ENCODE peak calls at places on chromosomes 1 and 21, in eight cellular contexts. One of them, this sample, is unnamed.

GRCh38 chr1:43834280-43835140 is 99.1 kb upstream of the ARTN start:
- DNase-seq in stimulated activated CD8-positive, alpha-beta memory T cell treated with anti-CD3 and anti-CD28 coated beads, Interleukin-15, amount 100 ng/mL, for 24 hours: no peak
- DNase-seq in Ammon's horn: no peak
- DNase-seq in retina: peak; percentile 6
- DNase-seq in effector CD4-positive, alpha-beta T cell: no peak
- DNase-seq in SJSA1: peak; percentile 97
- DNase-seq in left ventricle myocardium inferior: no peak
- DNase-seq in tibial artery: no peak
- DNase-seq in this sample: no peak

GRCh38 chr1:163170975-163171676 is 31.6 kb downstream of the RGS5 start:
- DNase-seq in left ventricle myocardium inferior: no peak
- DNase-seq in Ammon's horn: no peak
- DNase-seq in tibial artery: no peak
- DNase-seq in SJSA1: no peak
- DNase-seq in effector CD4-positive, alpha-beta T cell: no peak
- DNase-seq in retina: no peak
- DNase-seq in stimulated activated CD8-positive, alpha-beta memory T cell treated with anti-CD3 and anti-CD28 coated beads, Interleukin-15, amount 100 ng/mL, for 24 hours: no peak
- DNase-seq in this sample: no peak

GRCh38 chr1:15489052-15489736 is 13.3 kb downstream of the CELA2B start:
- DNase-seq in stimulated activated CD8-positive, alpha-beta memory T cell treated with anti-CD3 and anti-CD28 coated beads, Interleukin-15, amount 100 ng/mL, for 24 hours: no peak
- DNase-seq in tibial artery: no peak
- DNase-seq in Ammon's horn: peak; percentile 52
- DNase-seq in left ventricle myocardium inferior: peak; percentile 26
- DNase-seq in effector CD4-positive, alpha-beta T cell: no peak
- DNase-seq in retina: peak; percentile 51
- DNase-seq in SJSA1: no peak
- DNase-seq in this sample: no peak

GRCh38 chr21:33123396-33124120 is 53.6 kb downstream of the OLIG1 start:
- DNase-seq in Ammon's horn: no peak
- DNase-seq in stimulated activated CD8-positive, alpha-beta memory T cell treated with anti-CD3 and anti-CD28 coated beads, Interleukin-15, amount 100 ng/mL, for 24 hours: no peak
- DNase-seq in tibial artery: no peak
- DNase-seq in SJSA1: no peak
- DNase-seq in left ventricle myocardium inferior: no peak
- DNase-seq in retina: no peak
- DNase-seq in effector CD4-positive, alpha-beta T cell: no peak
- DNase-seq in this sample: no peak

GRCh38 chr1:116990612-116991151 is 10.9 kb upstream of the CD101 start:
- DNase-seq in left ventricle myocardium inferior: peak; percentile 89
- DNase-seq in Ammon's horn: peak; percentile 25
- DNase-seq in tibial artery: peak; percentile 77
- DNase-seq in stimulated activated CD8-positive, alpha-beta memory T cell treated with anti-CD3 and anti-CD28 coated beads, Interleukin-15, amount 100 ng/mL, for 24 hours: no peak
- DNase-seq in retina: no peak
- DNase-seq in SJSA1: peak; percentile 81
- DNase-seq in effector CD4-positive, alpha-beta T cell: no peak
- DNase-seq in this sample: peak; percentile 44

GRCh38 chr1:204560590-204560989 is 44.4 kb downstream of the MDM4 start:
- DNase-seq in stimulated activated CD8-positive, alpha-beta memory T cell treated with anti-CD3 and anti-CD28 coated beads, Interleukin-15, amount 100 ng/mL, for 24 hours: no peak
- DNase-seq in retina: no peak
- DNase-seq in SJSA1: peak; percentile 20
- DNase-seq in tibial artery: no peak
- DNase-seq in Ammon's horn: no peak
- DNase-seq in left ventricle myocardium inferior: no peak
- DNase-seq in effector CD4-positive, alpha-beta T cell: no peak
- DNase-seq in this sample: no peak

GRCh38 chr21:43273016-43273707 is 104.4 kb downstream of the CRYAA start:
- DNase-seq in left ventricle myocardium inferior: peak; percentile 4
- DNase-seq in Ammon's horn: no peak
- DNase-seq in SJSA1: no peak
- DNase-seq in tibial artery: no peak
- DNase-seq in stimulated activated CD8-positive, alpha-beta memory T cell treated with anti-CD3 and anti-CD28 coated beads, Interleukin-15, amount 100 ng/mL, for 24 hours: no peak
- DNase-seq in effector CD4-positive, alpha-beta T cell: no peak
- DNase-seq in retina: no peak
- DNase-seq in this sample: no peak

GRCh38 chr1:7705048-7705907 is 65.8 kb upstream of the VAMP3 start:
- DNase-seq in stimulated activated CD8-positive, alpha-beta memory T cell treated with anti-CD3 and anti-CD28 coated beads, Interleukin-15, amount 100 ng/mL, for 24 hours: no peak
- DNase-seq in Ammon's horn: peak; percentile 64
- DNase-seq in SJSA1: no peak
- DNase-seq in effector CD4-positive, alpha-beta T cell: no peak
- DNase-seq in tibial artery: no peak
- DNase-seq in retina: peak; percentile 70
- DNase-seq in left ventricle myocardium inferior: peak; percentile 57
- DNase-seq in this sample: no peak

GRCh38 chr21:46441331-46441730 is 17.4 kb upstream of the DIP2A start:
- DNase-seq in left ventricle myocardium inferior: no peak
- DNase-seq in tibial artery: no peak
- DNase-seq in stimulated activated CD8-positive, alpha-beta memory T cell treated with anti-CD3 and anti-CD28 coated beads, Interleukin-15, amount 100 ng/mL, for 24 hours: no peak
- DNase-seq in Ammon's horn: no peak
- DNase-seq in retina: no peak
- DNase-seq in SJSA1: no peak
- DNase-seq in effector CD4-positive, alpha-beta T cell: no peak
- DNase-seq in this sample: no peak

GRCh38 chr1:67162954-67163353 is 3.3 kb upstream of the IL23R start:
- DNase-seq in SJSA1: no peak
- DNase-seq in retina: no peak
- DNase-seq in effector CD4-positive, alpha-beta T cell: no peak
- DNase-seq in stimulated activated CD8-positive, alpha-beta memory T cell treated with anti-CD3 and anti-CD28 coated beads, Interleukin-15, amount 100 ng/mL, for 24 hours: no peak
- DNase-seq in left ventricle myocardium inferior: no peak
- DNase-seq in tibial artery: no peak
- DNase-seq in Ammon's horn: no peak
- DNase-seq in this sample: no peak

GRCh38 chr1:235515844-235516512 is 11.7 kb upstream of the B3GALNT2 start:
- DNase-seq in retina: no peak
- DNase-seq in effector CD4-positive, alpha-beta T cell: no peak
- DNase-seq in SJSA1: no peak
- DNase-seq in stimulated activated CD8-positive, alpha-beta memory T cell treated with anti-CD3 and anti-CD28 coated beads, Interleukin-15, amount 100 ng/mL, for 24 hours: no peak
- DNase-seq in tibial artery: no peak
- DNase-seq in Ammon's horn: no peak
- DNase-seq in left ventricle myocardium inferior: no peak
- DNase-seq in this sample: no peak

GRCh38 chr21:41241341-41241740 is 73.4 kb downstream of the BACE2 start:
- DNase-seq in tibial artery: no peak
- DNase-seq in stimulated activated CD8-positive, alpha-beta memory T cell treated with anti-CD3 and anti-CD28 coated beads, Interleukin-15, amount 100 ng/mL, for 24 hours: no peak
- DNase-seq in effector CD4-positive, alpha-beta T cell: no peak
- DNase-seq in retina: no peak
- DNase-seq in Ammon's horn: no peak
- DNase-seq in SJSA1: no peak
- DNase-seq in left ventricle myocardium inferior: no peak
- DNase-seq in this sample: no peak

GRCh38 chr1:7248828-7249227 is 463.6 kb downstream of the CAMTA1 start:
- DNase-seq in SJSA1: no peak
- DNase-seq in effector CD4-positive, alpha-beta T cell: no peak
- DNase-seq in retina: peak; percentile 26
- DNase-seq in tibial artery: no peak
- DNase-seq in left ventricle myocardium inferior: no peak
- DNase-seq in Ammon's horn: no peak
- DNase-seq in stimulated activated CD8-positive, alpha-beta memory T cell treated with anti-CD3 and anti-CD28 coated beads, Interleukin-15, amount 100 ng/mL, for 24 hours: no peak
- DNase-seq in this sample: no peak

GRCh38 chr1:174976436-174977107 is 23.2 kb upstream of the CACYBP start:
- DNase-seq in stimulated activated CD8-positive, alpha-beta memory T cell treated with anti-CD3 and anti-CD28 coated beads, Interleukin-15, amount 100 ng/mL, for 24 hours: no peak
- DNase-seq in left ventricle myocardium inferior: no peak
- DNase-seq in Ammon's horn: no peak
- DNase-seq in tibial artery: no peak
- DNase-seq in SJSA1: peak; percentile 55
- DNase-seq in effector CD4-positive, alpha-beta T cell: no peak
- DNase-seq in retina: no peak
- DNase-seq in this sample: no peak

GRCh38 chr1:215394084-215394991 is 172.8 kb upstream of the KCTD3 start:
- DNase-seq in left ventricle myocardium inferior: no peak
- DNase-seq in SJSA1: no peak
- DNase-seq in tibial artery: no peak
- DNase-seq in effector CD4-positive, alpha-beta T cell: no peak
- DNase-seq in Ammon's horn: no peak
- DNase-seq in retina: no peak
- DNase-seq in stimulated activated CD8-positive, alpha-beta memory T cell treated with anti-CD3 and anti-CD28 coated beads, Interleukin-15, amount 100 ng/mL, for 24 hours: no peak
- DNase-seq in this sample: no peak

GRCh38 chr1:25061596-25061995 is 131.5 kb upstream of the RUNX3 start:
- DNase-seq in tibial artery: no peak
- DNase-seq in effector CD4-positive, alpha-beta T cell: no peak
- DNase-seq in SJSA1: no peak
- DNase-seq in retina: no peak
- DNase-seq in stimulated activated CD8-positive, alpha-beta memory T cell treated with anti-CD3 and anti-CD28 coated beads, Interleukin-15, amount 100 ng/mL, for 24 hours: no peak
- DNase-seq in left ventricle myocardium inferior: no peak
- DNase-seq in Ammon's horn: no peak
- DNase-seq in this sample: no peak

GRCh38 chr21:45378258-45378966 is 26.6 kb upstream of the COL18A1 start:
- DNase-seq in Ammon's horn: no peak
- DNase-seq in left ventricle myocardium inferior: peak; percentile 12
- DNase-seq in tibial artery: peak; percentile 18
- DNase-seq in SJSA1: peak; percentile 98
- DNase-seq in retina: no peak
- DNase-seq in stimulated activated CD8-positive, alpha-beta memory T cell treated with anti-CD3 and anti-CD28 coated beads, Interleukin-15, amount 100 ng/mL, for 24 hours: no peak
- DNase-seq in effector CD4-positive, alpha-beta T cell: no peak
- DNase-seq in this sample: no peak

GRCh38 chr1:83418558-83418957 is 580.4 kb downstream of the TTLL7 start:
- DNase-seq in Ammon's horn: no peak
- DNase-seq in stimulated activated CD8-positive, alpha-beta memory T cell treated with anti-CD3 and anti-CD28 coated beads, Interleukin-15, amount 100 ng/mL, for 24 hours: no peak
- DNase-seq in effector CD4-positive, alpha-beta T cell: no peak
- DNase-seq in SJSA1: no peak
- DNase-seq in retina: no peak
- DNase-seq in left ventricle myocardium inferior: no peak
- DNase-seq in tibial artery: no peak
- DNase-seq in this sample: no peak

GRCh38 chr1:21335088-21335678 is 44.9 kb upstream of the ECE1 start:
- DNase-seq in stimulated activated CD8-positive, alpha-beta memory T cell treated with anti-CD3 and anti-CD28 coated beads, Interleukin-15, amount 100 ng/mL, for 24 hours: no peak
- DNase-seq in SJSA1: no peak
- DNase-seq in effector CD4-positive, alpha-beta T cell: no peak
- DNase-seq in tibial artery: no peak
- DNase-seq in Ammon's horn: no peak
- DNase-seq in left ventricle myocardium inferior: no peak
- DNase-seq in retina: no peak
- DNase-seq in this sample: no peak

GRCh38 chr1:67191668-67192520 is 25.6 kb downstream of the IL23R start:
- DNase-seq in left ventricle myocardium inferior: no peak
- DNase-seq in SJSA1: no peak
- DNase-seq in retina: no peak
- DNase-seq in Ammon's horn: no peak
- DNase-seq in effector CD4-positive, alpha-beta T cell: no peak
- DNase-seq in stimulated activated CD8-positive, alpha-beta memory T cell treated with anti-CD3 and anti-CD28 coated beads, Interleukin-15, amount 100 ng/mL, for 24 hours: no peak
- DNase-seq in tibial artery: no peak
- DNase-seq in this sample: no peak

GRCh38 chr1:95230768-95231191 is 3.2 kb upstream of the RWDD3 start:
- DNase-seq in retina: no peak
- DNase-seq in left ventricle myocardium inferior: peak; percentile 37
- DNase-seq in Ammon's horn: peak; percentile 39
- DNase-seq in SJSA1: no peak
- DNase-seq in tibial artery: no peak
- DNase-seq in stimulated activated CD8-positive, alpha-beta memory T cell treated with anti-CD3 and anti-CD28 coated beads, Interleukin-15, amount 100 ng/mL, for 24 hours: no peak
- DNase-seq in effector CD4-positive, alpha-beta T cell: no peak
- DNase-seq in this sample: no peak

GRCh38 chr1:58011978-58012377 is 534.5 kb downstream of the OMA1 start:
- DNase-seq in effector CD4-positive, alpha-beta T cell: no peak
- DNase-seq in SJSA1: no peak
- DNase-seq in Ammon's horn: no peak
- DNase-seq in tibial artery: no peak
- DNase-seq in stimulated activated CD8-positive, alpha-beta memory T cell treated with anti-CD3 and anti-CD28 coated beads, Interleukin-15, amount 100 ng/mL, for 24 hours: no peak
- DNase-seq in retina: no peak
- DNase-seq in left ventricle myocardium inferior: no peak
- DNase-seq in this sample: no peak

GRCh38 chr1:14366361-14367018 is 232.0 kb upstream of the KAZN start:
- DNase-seq in retina: peak; percentile 59
- DNase-seq in stimulated activated CD8-positive, alpha-beta memory T cell treated with anti-CD3 and anti-CD28 coated beads, Interleukin-15, amount 100 ng/mL, for 24 hours: no peak
- DNase-seq in left ventricle myocardium inferior: peak; percentile 43
- DNase-seq in Ammon's horn: peak; percentile 56
- DNase-seq in effector CD4-positive, alpha-beta T cell: no peak
- DNase-seq in SJSA1: no peak
- DNase-seq in tibial artery: no peak
- DNase-seq in this sample: no peak

GRCh38 chr1:39539252-39539790 is 37.3 kb downstream of the PABPC4 start:
- DNase-seq in retina: peak; percentile 55
- DNase-seq in Ammon's horn: peak; percentile 89
- DNase-seq in stimulated activated CD8-positive, alpha-beta memory T cell treated with anti-CD3 and anti-CD28 coated beads, Interleukin-15, amount 100 ng/mL, for 24 hours: no peak
- DNase-seq in SJSA1: peak; percentile 57
- DNase-seq in effector CD4-positive, alpha-beta T cell: peak; percentile 14
- DNase-seq in tibial artery: peak; percentile 71
- DNase-seq in left ventricle myocardium inferior: peak; percentile 57
- DNase-seq in this sample: no peak

GRCh38 chr1:154586231-154586630 is 18.7 kb downstream of the CHRNB2 start:
- DNase-seq in SJSA1: no peak
- DNase-seq in Ammon's horn: no peak
- DNase-seq in left ventricle myocardium inferior: no peak
- DNase-seq in effector CD4-positive, alpha-beta T cell: no peak
- DNase-seq in stimulated activated CD8-positive, alpha-beta memory T cell treated with anti-CD3 and anti-CD28 coated beads, Interleukin-15, amount 100 ng/mL, for 24 hours: no peak
- DNase-seq in retina: no peak
- DNase-seq in tibial artery: no peak
- DNase-seq in this sample: no peak

GRCh38 chr1:59332221-59332620 is 35.3 kb downstream of the FGGY start:
- DNase-seq in tibial artery: no peak
- DNase-seq in retina: no peak
- DNase-seq in effector CD4-positive, alpha-beta T cell: no peak
- DNase-seq in Ammon's horn: no peak
- DNase-seq in left ventricle myocardium inferior: no peak
- DNase-seq in stimulated activated CD8-positive, alpha-beta memory T cell treated with anti-CD3 and anti-CD28 coated beads, Interleukin-15, amount 100 ng/mL, for 24 hours: no peak
- DNase-seq in SJSA1: no peak
- DNase-seq in this sample: no peak

GRCh38 chr1:227372662-227373061 is 54.4 kb upstream of the CDC42BPA start:
- DNase-seq in left ventricle myocardium inferior: no peak
- DNase-seq in SJSA1: no peak
- DNase-seq in retina: no peak
- DNase-seq in Ammon's horn: peak; percentile 57
- DNase-seq in stimulated activated CD8-positive, alpha-beta memory T cell treated with anti-CD3 and anti-CD28 coated beads, Interleukin-15, amount 100 ng/mL, for 24 hours: no peak
- DNase-seq in effector CD4-positive, alpha-beta T cell: no peak
- DNase-seq in tibial artery: peak; percentile 54
- DNase-seq in this sample: no peak